ENCODE peak calls at places on chromosomes 6 and 20, in seven cellular contexts. One of them, this sample, is unnamed.
A peak's percentile ranks its signal among the peaks of the same experiment; 100 is the strongest.

GRCh38 chr6:167898673-167899311 is 72.1 kb downstream of the AFDN start:
- DNase-seq in B cell: peak; percentile 12
- DNase-seq in amygdala: no peak
- DNase-seq in activated T-helper 2 cell treated with anti-CD3 and anti-CD28 coated beads, Interferon-gamma antibody, Interleukin-2, Interleukin-4, amounts not matched to agents 10 μg/mL and 5 μg/mL and 100 μg/mL, durations not matched to agents 14 hours and 24 hours and 36 hours: no peak
- DNase-seq in cardiac fibroblast: peak; percentile 74
- DNase-seq in SW480: peak; percentile 47
- DNase-seq in amniotic epithelial cell: peak; percentile 56
- DNase-seq in this sample: no peak

GRCh38 chr6:32972353-32973143 is 4.2 kb downstream of the BRD2 start:
- DNase-seq in B cell: peak; percentile 65
- DNase-seq in activated T-helper 2 cell treated with anti-CD3 and anti-CD28 coated beads, Interferon-gamma antibody, Interleukin-2, Interleukin-4, amounts not matched to agents 10 μg/mL and 5 μg/mL and 100 μg/mL, durations not matched to agents 14 hours and 24 hours and 36 hours: no peak
- DNase-seq in SW480: no peak
- DNase-seq in amygdala: no peak
- DNase-seq in amniotic epithelial cell: no peak
- DNase-seq in cardiac fibroblast: no peak
- DNase-seq in this sample: peak; percentile 62

GRCh38 chr6:122696079-122696478 is 83.4 kb upstream of the FABP7 start:
- DNase-seq in SW480: peak; percentile 26
- DNase-seq in amniotic epithelial cell: peak; percentile 83
- DNase-seq in activated T-helper 2 cell treated with anti-CD3 and anti-CD28 coated beads, Interferon-gamma antibody, Interleukin-2, Interleukin-4, amounts not matched to agents 10 μg/mL and 5 μg/mL and 100 μg/mL, durations not matched to agents 14 hours and 24 hours and 36 hours: no peak
- DNase-seq in cardiac fibroblast: peak; percentile 43
- DNase-seq in B cell: no peak
- DNase-seq in amygdala: no peak
- DNase-seq in this sample: no peak

GRCh38 chr20:62668441-62669027 is 26.2 kb downstream of the SLCO4A1 start:
- DNase-seq in activated T-helper 2 cell treated with anti-CD3 and anti-CD28 coated beads, Interferon-gamma antibody, Interleukin-2, Interleukin-4, amounts not matched to agents 10 μg/mL and 5 μg/mL and 100 μg/mL, durations not matched to agents 14 hours and 24 hours and 36 hours: no peak
- DNase-seq in cardiac fibroblast: peak; percentile 86
- DNase-seq in B cell: peak; percentile 47
- DNase-seq in SW480: peak; percentile 88
- DNase-seq in amniotic epithelial cell: peak; percentile 65
- DNase-seq in amygdala: peak; percentile 47
- DNase-seq in this sample: no peak

GRCh38 chr6:4732691-4733315 is 43.4 kb upstream of the CDYL start:
- DNase-seq in SW480: peak; percentile 56
- DNase-seq in amygdala: peak; percentile 22
- DNase-seq in activated T-helper 2 cell treated with anti-CD3 and anti-CD28 coated beads, Interferon-gamma antibody, Interleukin-2, Interleukin-4, amounts not matched to agents 10 μg/mL and 5 μg/mL and 100 μg/mL, durations not matched to agents 14 hours and 24 hours and 36 hours: no peak
- DNase-seq in B cell: no peak
- DNase-seq in cardiac fibroblast: peak; percentile 80
- DNase-seq in amniotic epithelial cell: peak; percentile 88
- DNase-seq in this sample: no peak

GRCh38 chr20:23988561-23988960 is at the start of gene GGTLC1:
- DNase-seq in cardiac fibroblast: no peak
- DNase-seq in amniotic epithelial cell: no peak
- DNase-seq in activated T-helper 2 cell treated with anti-CD3 and anti-CD28 coated beads, Interferon-gamma antibody, Interleukin-2, Interleukin-4, amounts not matched to agents 10 μg/mL and 5 μg/mL and 100 μg/mL, durations not matched to agents 14 hours and 24 hours and 36 hours: no peak
- DNase-seq in SW480: no peak
- DNase-seq in B cell: no peak
- DNase-seq in amygdala: no peak
- DNase-seq in this sample: no peak

GRCh38 chr6:157755032-157755751 is 67.9 kb upstream of the SNX9 start:
- DNase-seq in B cell: no peak
- DNase-seq in SW480: no peak
- DNase-seq in amniotic epithelial cell: no peak
- DNase-seq in activated T-helper 2 cell treated with anti-CD3 and anti-CD28 coated beads, Interferon-gamma antibody, Interleukin-2, Interleukin-4, amounts not matched to agents 10 μg/mL and 5 μg/mL and 100 μg/mL, durations not matched to agents 14 hours and 24 hours and 36 hours: no peak
- DNase-seq in cardiac fibroblast: no peak
- DNase-seq in amygdala: no peak
- DNase-seq in this sample: no peak

GRCh38 chr6:55758156-55758942 is 117.0 kb downstream of the BMP5 start:
- DNase-seq in amygdala: no peak
- DNase-seq in cardiac fibroblast: peak; percentile 75
- DNase-seq in B cell: no peak
- DNase-seq in amniotic epithelial cell: peak; percentile 95
- DNase-seq in SW480: no peak
- DNase-seq in activated T-helper 2 cell treated with anti-CD3 and anti-CD28 coated beads, Interferon-gamma antibody, Interleukin-2, Interleukin-4, amounts not matched to agents 10 μg/mL and 5 μg/mL and 100 μg/mL, durations not matched to agents 14 hours and 24 hours and 36 hours: no peak
- DNase-seq in this sample: no peak

GRCh38 chr6:162710438-162710837 is 17.1 kb downstream of the PRKN start:
- DNase-seq in activated T-helper 2 cell treated with anti-CD3 and anti-CD28 coated beads, Interferon-gamma antibody, Interleukin-2, Interleukin-4, amounts not matched to agents 10 μg/mL and 5 μg/mL and 100 μg/mL, durations not matched to agents 14 hours and 24 hours and 36 hours: no peak
- DNase-seq in amniotic epithelial cell: no peak
- DNase-seq in cardiac fibroblast: no peak
- DNase-seq in amygdala: no peak
- DNase-seq in B cell: no peak
- DNase-seq in SW480: no peak
- DNase-seq in this sample: no peak

GRCh38 chr20:20837574-20838021 is 125.2 kb upstream of the RALGAPA2 start:
- DNase-seq in activated T-helper 2 cell treated with anti-CD3 and anti-CD28 coated beads, Interferon-gamma antibody, Interleukin-2, Interleukin-4, amounts not matched to agents 10 μg/mL and 5 μg/mL and 100 μg/mL, durations not matched to agents 14 hours and 24 hours and 36 hours: peak; percentile 13
- DNase-seq in amniotic epithelial cell: peak; percentile 20
- DNase-seq in SW480: peak; percentile 73
- DNase-seq in B cell: peak; percentile 27
- DNase-seq in cardiac fibroblast: peak; percentile 67
- DNase-seq in amygdala: no peak
- DNase-seq in this sample: peak; percentile 8

GRCh38 chr6:70860044-70860443 is 96.8 kb downstream of the B3GAT2 start:
- DNase-seq in SW480: no peak
- DNase-seq in amygdala: no peak
- DNase-seq in amniotic epithelial cell: peak; percentile 49
- DNase-seq in cardiac fibroblast: no peak
- DNase-seq in activated T-helper 2 cell treated with anti-CD3 and anti-CD28 coated beads, Interferon-gamma antibody, Interleukin-2, Interleukin-4, amounts not matched to agents 10 μg/mL and 5 μg/mL and 100 μg/mL, durations not matched to agents 14 hours and 24 hours and 36 hours: no peak
- DNase-seq in B cell: no peak
- DNase-seq in this sample: no peak

GRCh38 chr6:151847064-151847463 is 39.6 kb downstream of the ESR1 start:
- DNase-seq in amygdala: no peak
- DNase-seq in amniotic epithelial cell: peak; percentile 18
- DNase-seq in activated T-helper 2 cell treated with anti-CD3 and anti-CD28 coated beads, Interferon-gamma antibody, Interleukin-2, Interleukin-4, amounts not matched to agents 10 μg/mL and 5 μg/mL and 100 μg/mL, durations not matched to agents 14 hours and 24 hours and 36 hours: no peak
- DNase-seq in SW480: peak; percentile 12
- DNase-seq in cardiac fibroblast: peak; percentile 59
- DNase-seq in B cell: no peak
- DNase-seq in this sample: no peak

GRCh38 chr6:157840776-157841175 is 17.7 kb downstream of the SNX9 start:
- DNase-seq in B cell: no peak
- DNase-seq in SW480: no peak
- DNase-seq in activated T-helper 2 cell treated with anti-CD3 and anti-CD28 coated beads, Interferon-gamma antibody, Interleukin-2, Interleukin-4, amounts not matched to agents 10 μg/mL and 5 μg/mL and 100 μg/mL, durations not matched to agents 14 hours and 24 hours and 36 hours: no peak
- DNase-seq in amygdala: no peak
- DNase-seq in amniotic epithelial cell: peak; percentile 27
- DNase-seq in cardiac fibroblast: peak; percentile 58
- DNase-seq in this sample: no peak

GRCh38 chr20:49646126-49646525 is 67.6 kb downstream of the B4GALT5 start:
- DNase-seq in SW480: no peak
- DNase-seq in activated T-helper 2 cell treated with anti-CD3 and anti-CD28 coated beads, Interferon-gamma antibody, Interleukin-2, Interleukin-4, amounts not matched to agents 10 μg/mL and 5 μg/mL and 100 μg/mL, durations not matched to agents 14 hours and 24 hours and 36 hours: no peak
- DNase-seq in B cell: no peak
- DNase-seq in cardiac fibroblast: no peak
- DNase-seq in amniotic epithelial cell: peak; percentile 83
- DNase-seq in amygdala: no peak
- DNase-seq in this sample: no peak

GRCh38 chr6:46221221-46221793 is 50.5 kb upstream of the ENPP5 start:
- DNase-seq in activated T-helper 2 cell treated with anti-CD3 and anti-CD28 coated beads, Interferon-gamma antibody, Interleukin-2, Interleukin-4, amounts not matched to agents 10 μg/mL and 5 μg/mL and 100 μg/mL, durations not matched to agents 14 hours and 24 hours and 36 hours: no peak
- DNase-seq in B cell: peak; percentile 59
- DNase-seq in amygdala: no peak
- DNase-seq in cardiac fibroblast: peak; percentile 60
- DNase-seq in SW480: peak; percentile 50
- DNase-seq in amniotic epithelial cell: peak; percentile 40
- DNase-seq in this sample: no peak

GRCh38 chr6:20763311-20763710 is 229.1 kb downstream of the CDKAL1 start:
- DNase-seq in B cell: no peak
- DNase-seq in cardiac fibroblast: no peak
- DNase-seq in SW480: no peak
- DNase-seq in activated T-helper 2 cell treated with anti-CD3 and anti-CD28 coated beads, Interferon-gamma antibody, Interleukin-2, Interleukin-4, amounts not matched to agents 10 μg/mL and 5 μg/mL and 100 μg/mL, durations not matched to agents 14 hours and 24 hours and 36 hours: no peak
- DNase-seq in amygdala: no peak
- DNase-seq in amniotic epithelial cell: no peak
- DNase-seq in this sample: no peak

GRCh38 chr20:19440660-19441527 is 228.5 kb downstream of the SLC24A3 start:
- DNase-seq in SW480: no peak
- DNase-seq in amniotic epithelial cell: no peak
- DNase-seq in B cell: no peak
- DNase-seq in amygdala: no peak
- DNase-seq in activated T-helper 2 cell treated with anti-CD3 and anti-CD28 coated beads, Interferon-gamma antibody, Interleukin-2, Interleukin-4, amounts not matched to agents 10 μg/mL and 5 μg/mL and 100 μg/mL, durations not matched to agents 14 hours and 24 hours and 36 hours: no peak
- DNase-seq in cardiac fibroblast: no peak
- DNase-seq in this sample: no peak

GRCh38 chr20:31595654-31596411 is 9.3 kb upstream of the ID1 start:
- DNase-seq in amygdala: no peak
- DNase-seq in SW480: no peak
- DNase-seq in activated T-helper 2 cell treated with anti-CD3 and anti-CD28 coated beads, Interferon-gamma antibody, Interleukin-2, Interleukin-4, amounts not matched to agents 10 μg/mL and 5 μg/mL and 100 μg/mL, durations not matched to agents 14 hours and 24 hours and 36 hours: no peak
- DNase-seq in B cell: no peak
- DNase-seq in cardiac fibroblast: peak; percentile 99
- DNase-seq in amniotic epithelial cell: peak; percentile 88
- DNase-seq in this sample: no peak

GRCh38 chr6:56652994-56653393 is 10.3 kb upstream of the DST start:
- DNase-seq in cardiac fibroblast: peak; percentile 64
- DNase-seq in SW480: no peak
- DNase-seq in B cell: no peak
- DNase-seq in amniotic epithelial cell: peak; percentile 78
- DNase-seq in amygdala: no peak
- DNase-seq in activated T-helper 2 cell treated with anti-CD3 and anti-CD28 coated beads, Interferon-gamma antibody, Interleukin-2, Interleukin-4, amounts not matched to agents 10 μg/mL and 5 μg/mL and 100 μg/mL, durations not matched to agents 14 hours and 24 hours and 36 hours: no peak
- DNase-seq in this sample: no peak

GRCh38 chr20:38208523-38208922 is 43.5 kb upstream of the TGM2 start:
- DNase-seq in activated T-helper 2 cell treated with anti-CD3 and anti-CD28 coated beads, Interferon-gamma antibody, Interleukin-2, Interleukin-4, amounts not matched to agents 10 μg/mL and 5 μg/mL and 100 μg/mL, durations not matched to agents 14 hours and 24 hours and 36 hours: no peak
- DNase-seq in amygdala: no peak
- DNase-seq in SW480: no peak
- DNase-seq in B cell: no peak
- DNase-seq in cardiac fibroblast: no peak
- DNase-seq in amniotic epithelial cell: no peak
- DNase-seq in this sample: no peak

GRCh38 chr6:134515976-134516375 is 198.1 kb upstream of the SGK1 start:
- DNase-seq in SW480: no peak
- DNase-seq in activated T-helper 2 cell treated with anti-CD3 and anti-CD28 coated beads, Interferon-gamma antibody, Interleukin-2, Interleukin-4, amounts not matched to agents 10 μg/mL and 5 μg/mL and 100 μg/mL, durations not matched to agents 14 hours and 24 hours and 36 hours: no peak
- DNase-seq in B cell: no peak
- DNase-seq in amygdala: no peak
- DNase-seq in amniotic epithelial cell: no peak
- DNase-seq in cardiac fibroblast: peak; percentile 92
- DNase-seq in this sample: no peak

GRCh38 chr6:142387997-142388815 is 86.4 kb downstream of the ADGRG6 start:
- DNase-seq in amygdala: no peak
- DNase-seq in cardiac fibroblast: peak; percentile 78
- DNase-seq in B cell: no peak
- DNase-seq in amniotic epithelial cell: peak; percentile 69
- DNase-seq in activated T-helper 2 cell treated with anti-CD3 and anti-CD28 coated beads, Interferon-gamma antibody, Interleukin-2, Interleukin-4, amounts not matched to agents 10 μg/mL and 5 μg/mL and 100 μg/mL, durations not matched to agents 14 hours and 24 hours and 36 hours: no peak
- DNase-seq in SW480: peak; percentile 29
- DNase-seq in this sample: no peak

GRCh38 chr6:79949235-79949634 is 1.9 kb upstream of the ELOVL4 start:
- DNase-seq in cardiac fibroblast: peak; percentile 81
- DNase-seq in B cell: peak; percentile 60
- DNase-seq in amniotic epithelial cell: peak; percentile 75
- DNase-seq in SW480: peak; percentile 76
- DNase-seq in activated T-helper 2 cell treated with anti-CD3 and anti-CD28 coated beads, Interferon-gamma antibody, Interleukin-2, Interleukin-4, amounts not matched to agents 10 μg/mL and 5 μg/mL and 100 μg/mL, durations not matched to agents 14 hours and 24 hours and 36 hours: peak; percentile 29
- DNase-seq in amygdala: no peak
- DNase-seq in this sample: peak; percentile 35

GRCh38 chr6:13368716-13369115 is 40.4 kb upstream of the TBC1D7 start:
- DNase-seq in cardiac fibroblast: no peak
- DNase-seq in amygdala: no peak
- DNase-seq in amniotic epithelial cell: no peak
- DNase-seq in SW480: no peak
- DNase-seq in B cell: no peak
- DNase-seq in activated T-helper 2 cell treated with anti-CD3 and anti-CD28 coated beads, Interferon-gamma antibody, Interleukin-2, Interleukin-4, amounts not matched to agents 10 μg/mL and 5 μg/mL and 100 μg/mL, durations not matched to agents 14 hours and 24 hours and 36 hours: no peak
- DNase-seq in this sample: no peak

GRCh38 chr20:595330-596308 is 14.5 kb downstream of the TCF15 start:
- DNase-seq in activated T-helper 2 cell treated with anti-CD3 and anti-CD28 coated beads, Interferon-gamma antibody, Interleukin-2, Interleukin-4, amounts not matched to agents 10 μg/mL and 5 μg/mL and 100 μg/mL, durations not matched to agents 14 hours and 24 hours and 36 hours: no peak
- DNase-seq in B cell: no peak
- DNase-seq in amygdala: no peak
- DNase-seq in SW480: no peak
- DNase-seq in amniotic epithelial cell: no peak
- DNase-seq in cardiac fibroblast: no peak
- DNase-seq in this sample: no peak

GRCh38 chr6:44787254-44787844 is 399.8 kb downstream of the CDC5L start:
- DNase-seq in activated T-helper 2 cell treated with anti-CD3 and anti-CD28 coated beads, Interferon-gamma antibody, Interleukin-2, Interleukin-4, amounts not matched to agents 10 μg/mL and 5 μg/mL and 100 μg/mL, durations not matched to agents 14 hours and 24 hours and 36 hours: no peak
- DNase-seq in amygdala: no peak
- DNase-seq in SW480: no peak
- DNase-seq in cardiac fibroblast: no peak
- DNase-seq in amniotic epithelial cell: no peak
- DNase-seq in B cell: no peak
- DNase-seq in this sample: peak; percentile 11

GRCh38 chr6:83615025-83615999 is 93.6 kb downstream of the SNAP91 start:
- DNase-seq in activated T-helper 2 cell treated with anti-CD3 and anti-CD28 coated beads, Interferon-gamma antibody, Interleukin-2, Interleukin-4, amounts not matched to agents 10 μg/mL and 5 μg/mL and 100 μg/mL, durations not matched to agents 14 hours and 24 hours and 36 hours: no peak
- DNase-seq in amygdala: no peak
- DNase-seq in amniotic epithelial cell: peak; percentile 36
- DNase-seq in SW480: peak; percentile 25
- DNase-seq in cardiac fibroblast: peak; percentile 59
- DNase-seq in B cell: peak; percentile 20
- DNase-seq in this sample: no peak